ENCODE peak calls at places on chromosomes 6 and 20, in ten cellular contexts. P is choroid plexus epithelial cell, E is osteoblast, A is epithelial cell of esophagus, L is upper lobe of left lung, V is fibroblast of pulmonary artery, T is foreskin fibroblast, S is K562, J is fibroblast of lung, I is uterus. R is an unnamed sample.

GRCh38 chr20:40019510-40019909 is 669.5 kb downstream of the MAFB start:
- DNase-seq in L (no peak), T (no peak), A (no peak), J (no peak), P (no peak), V (no peak), I (no peak), E (no peak), S (no peak), R (no peak)

GRCh38 chr6:116363759-116364158 is 7.0 kb upstream of the DSE start:
- DNase-seq in T (no peak), S (no peak), J (peak; percentile 74), P (peak; percentile 63), V (peak; percentile 56), L (no peak), E (no peak), I (no peak), A (peak; percentile 52), R (no peak)

GRCh38 chr6:11969092-11969491 is 43.0 kb upstream of the HIVEP1 start:
- DNase-seq in E (peak; percentile 62), T (peak; percentile 7), S (no peak), V (peak; percentile 88), A (no peak), P (peak; percentile 70), L (no peak), I (no peak), J (peak; percentile 89), R (no peak)

GRCh38 chr6:166173292-166173951 is 5.8 kb upstream of the TBXT start:
- DNase-seq in V (peak; percentile 4), T (no peak), P (peak; percentile 7), I (no peak), L (peak; percentile 72), J (no peak), S (no peak), A (no peak), E (no peak), R (no peak)

GRCh38 chr6:149266659-149267058 is 50.9 kb upstream of the TAB2 start:
- DNase-seq in I (no peak), E (no peak), J (no peak), V (no peak), T (no peak), A (no peak), P (no peak), S (no peak), L (no peak), R (no peak)

GRCh38 chr6:73560853-73561407 is 40.1 kb upstream of the EEF1A1 start:
- DNase-seq in S (no peak), I (no peak), P (no peak), L (no peak), T (no peak), E (no peak), J (no peak), A (no peak), V (no peak), R (no peak)

GRCh38 chr20:22374678-22375590 is 209.4 kb downstream of the FOXA2 start:
- DNase-seq in E (peak; percentile 15), L (no peak), S (no peak), T (no peak), A (peak; percentile 76), J (peak; percentile 24), V (peak; percentile 46), P (peak; percentile 74), I (no peak), R (no peak)

GRCh38 chr6:77678048-77678447 is 25.2 kb downstream of the MEI4 start:
- DNase-seq in J (no peak), E (no peak), V (no peak), P (no peak), S (no peak), T (no peak), I (no peak), A (no peak), L (no peak), R (no peak)

GRCh38 chr6:2179950-2180349 is 65.5 kb downstream of the GMDS start:
- DNase-seq in I (no peak), V (peak; percentile 78), J (no peak), E (no peak), S (no peak), A (peak; percentile 32), T (peak; percentile 40), L (peak; percentile 56), P (peak; percentile 54), R (no peak)

GRCh38 chr6:136371117-136371696 is 81.6 kb upstream of the BCLAF1 start:
- DNase-seq in T (no peak), J (peak; percentile 1), S (no peak), P (no peak), E (no peak), A (no peak), I (no peak), V (no peak), L (no peak), R (no peak)

GRCh38 chr6:89977808-89978748 is 83.8 kb downstream of the GJA10 start:
- DNase-seq in E (no peak), J (peak; percentile 90), S (no peak), T (peak; percentile 36), I (no peak), L (no peak), P (peak; percentile 63), V (peak; percentile 59), A (no peak), R (no peak)

GRCh38 chr6:125511809-125512341 is 210.1 kb upstream of the HDDC2 start:
- DNase-seq in J (peak; percentile 20), S (no peak), P (peak; percentile 49), L (no peak), T (peak; percentile 1), A (peak; percentile 57), E (peak; percentile 54), I (no peak), V (peak; percentile 77), R (peak; percentile 43)

GRCh38 chr6:138346302-138347195 is 31.2 kb upstream of the SMIM28 start:
- DNase-seq in S (no peak), A (peak; percentile 55), E (no peak), J (peak; percentile 69), V (peak; percentile 56), I (no peak), P (peak; percentile 74), T (no peak), L (no peak), R (no peak)

GRCh38 chr6:128395596-128395995 is 124.8 kb downstream of the PTPRK start:
- DNase-seq in P (no peak), S (no peak), A (no peak), V (no peak), J (no peak), I (no peak), E (no peak), L (no peak), T (no peak), R (no peak)

GRCh38 chr6:155123520-155123919 is 128.4 kb downstream of the TIAM2 start:
- DNase-seq in S (no peak), T (no peak), V (no peak), E (no peak), P (no peak), A (no peak), L (no peak), J (no peak), I (no peak), R (no peak)

DNA sequence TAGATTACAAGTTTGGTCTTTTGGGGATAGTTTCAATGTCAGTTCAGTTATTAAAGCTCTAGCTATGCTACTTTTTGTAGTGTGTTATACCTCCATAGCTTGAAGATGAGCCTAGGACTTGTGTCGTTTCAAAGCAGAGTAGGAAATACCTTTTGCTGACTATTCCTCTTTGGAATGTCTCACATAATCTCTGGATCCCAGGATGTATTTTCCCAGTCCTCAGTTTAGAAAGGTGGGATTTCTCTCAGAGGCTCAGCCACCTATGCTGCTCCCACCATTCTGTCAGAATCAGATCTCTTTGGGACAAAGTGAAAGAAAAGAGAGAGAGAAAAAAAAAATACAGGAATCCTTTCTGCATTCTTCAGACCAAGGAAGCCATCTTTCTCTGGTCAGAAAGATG is 567.5 kb upstream of the IMPG1 start:
- DNase-seq in J (no peak), V (no peak), E (no peak), I (no peak), S (no peak), L (no peak), T (no peak), A (no peak), P (no peak), R (no peak)
- TF ChIP-seq CTCF in J (no peak), V (no peak), E (no peak), I (no peak), S (no peak), L (no peak), T (no peak), A (no peak), P (no peak), R (no peak)

GRCh38 chr20:45097485-45098095 is 3.3 kb downstream of the KCNS1 start:
- DNase-seq in L (peak; percentile 41), T (no peak), I (no peak), V (peak; percentile 63), S (no peak), A (peak; percentile 69), E (peak; percentile 91), J (peak; percentile 35), P (peak; percentile 59), R (no peak)
- H3K4me3 ChIP-seq in L (peak overlapping the region; percentile 37), T (no peak overlapping the region), I (no peak overlapping the region), V (peak overlapping the region; percentile 29), S (no peak overlapping the region), A (peak overlapping the region; percentile 10), E (no peak overlapping the region), J (no peak overlapping the region), P (peak overlapping the region; percentile 39), R (no peak overlapping the region)

GRCh38 chr6:93040375-93040774 is 379.0 kb downstream of the EPHA7 start:
- DNase-seq in I (no peak), J (peak; percentile 42), S (no peak), V (peak; percentile 62), P (peak; percentile 45), A (no peak), E (no peak), T (no peak), L (no peak), R (no peak)

GRCh38 chr6:93035756-93036155 is 383.6 kb downstream of the EPHA7 start:
- DNase-seq in I (no peak), J (no peak), T (no peak), A (no peak), V (no peak), P (no peak), E (no peak), S (no peak), L (no peak), R (no peak)

GRCh38 chr6:93036835-93037234 is 382.5 kb downstream of the EPHA7 start:
- DNase-seq in V (peak; percentile 59), A (peak; percentile 40), E (no peak), P (peak; percentile 75), T (no peak), I (no peak), L (no peak), J (peak; percentile 14), S (no peak), R (no peak)
- TF ChIP-seq CTCF in V (peak; percentile 59), A (peak; percentile 52), E (no peak), P (peak; percentile 72), T (no peak), I (no peak), L (no peak), J (no peak), S (no peak), R (no peak)

DNA sequence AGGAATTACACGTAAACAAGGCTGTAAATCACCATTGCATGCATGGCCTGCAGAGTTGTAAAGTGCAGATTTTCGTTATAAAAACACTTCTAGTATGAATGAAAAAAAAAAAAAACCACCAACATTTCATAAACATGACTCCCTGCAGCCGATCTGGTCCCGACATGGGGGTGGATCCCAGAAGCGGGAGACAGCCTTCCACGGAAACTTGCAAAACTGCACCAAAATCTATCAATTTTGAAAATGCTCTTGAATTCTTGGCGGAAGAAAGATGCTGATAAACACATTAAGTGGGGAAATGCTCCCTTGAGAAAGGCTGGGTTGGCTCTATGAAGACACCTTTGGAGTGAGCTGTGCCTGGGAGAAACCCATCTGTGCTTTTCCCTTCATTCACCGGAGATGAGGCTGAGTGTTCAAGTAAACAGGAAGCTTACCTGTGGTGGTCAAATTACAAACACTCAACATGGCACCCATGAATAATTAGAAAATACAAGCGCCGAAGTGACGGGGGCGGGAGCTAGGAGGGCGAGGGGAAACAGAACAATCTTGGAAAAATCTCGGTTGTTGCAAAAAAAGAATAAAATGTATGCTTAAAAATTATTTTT is 847 bp upstream of the ANKRD60 start:
- DNase-seq in I (no peak), V (no peak), S (no peak), L (no peak), A (no peak), T (no peak), J (peak; percentile 56), E (no peak), P (peak; percentile 27), R (no peak)
- H3K4me3 ChIP-seq in I (no peak overlapping the region), V (peak overlapping the region; percentile 49), S (no peak overlapping the region), L (no peak overlapping the region), A (no peak overlapping the region), T (no peak overlapping the region), J (no peak overlapping the region), E (peak overlapping the region; percentile 64), P (peak overlapping the region; percentile 53), R (peak overlapping the region; percentile 31)